ENCODE peak calls at places on chromosome X, in seven cellular contexts. D, V, T, J, N, G and U are unnamed samples.
A peak's percentile ranks its signal among the peaks of the same experiment; 100 is the strongest.

GRCh38 chrX:9149831-9150230 is 115.9 kb upstream of the FAM9B start:
- DNase-seq in D (no peak), G (no peak), V (no peak), N (no peak), J (no peak), T (no peak), U (no peak)

GRCh38 chrX:50971390-50971789 is 60.9 kb downstream of the BMP15 start:
- DNase-seq in T (no peak), V (no peak), G (peak; percentile 74), D (no peak), J (no peak), N (peak; percentile 83), U (no peak)

GRCh38 chrX:101658661-101659477 is 781 bp downstream of the ARMCX2 start:
- DNase-seq in J (peak; percentile 93), V (no peak), T (peak; percentile 79), D (peak; percentile 80), G (peak; percentile 54), N (peak; percentile 30), U (no peak)

GRCh38 chrX:9434151-9434550 is 30.7 kb upstream of the TBL1X start:
- DNase-seq in D (no peak), G (no peak), V (no peak), T (no peak), J (peak; percentile 14), N (no peak), U (no peak)

GRCh38 chrX:56798866-56799864 is 70.1 kb downstream of the NBDY start:
- DNase-seq in N (no peak), T (no peak), D (no peak), V (no peak), G (no peak), J (peak; percentile 79), U (no peak)

GRCh38 chrX:131821945-131822622 is 201.0 kb upstream of the STK26 start:
- DNase-seq in J (peak; percentile 92), N (no peak), T (no peak), G (no peak), D (no peak), V (no peak), U (no peak)

GRCh38 chrX:107565005-107565404 is 63.3 kb upstream of the PRPS1 start:
- DNase-seq in J (no peak), V (no peak), T (no peak), N (no peak), D (no peak), G (no peak), U (no peak)

GRCh38 chrX:82658492-82658891 is 849.6 kb upstream of the POU3F4 start:
- DNase-seq in G (no peak), J (no peak), D (no peak), T (no peak), V (no peak), N (no peak), U (no peak)

GRCh38 chrX:124234348-124234747 is 98.1 kb upstream of the TEX13D start:
- DNase-seq in G (no peak), D (no peak), V (no peak), N (no peak), T (no peak), J (no peak), U (no peak)

GRCh38 chrX:17634542-17635207 is 102.6 kb upstream of the SCML1 start:
- DNase-seq in G (no peak), N (no peak), V (no peak), J (no peak), T (no peak), D (no peak), U (no peak)

GRCh38 chrX:2484721-2485459 is 15.9 kb downstream of the DHRSX start:
- DNase-seq in J (no peak), D (no peak), T (peak; percentile 40), G (peak; percentile 39), N (peak; percentile 30), V (no peak), U (no peak)

GRCh38 chrX:23505531-23506303 is 161.6 kb upstream of the PRDX4 start:
- DNase-seq in V (no peak), T (no peak), J (no peak), G (no peak), D (no peak), N (no peak), U (no peak)

GRCh38 chrX:24396236-24396929 is 35.9 kb downstream of the SUPT20HL1 start:
- DNase-seq in G (no peak), V (no peak), N (no peak), D (no peak), J (no peak), T (no peak), U (no peak)

GRCh38 chrX:16711219-16712115 is 1.0 kb downstream of the CTPS2 start:
- DNase-seq in D (no peak), V (peak; percentile 43), T (peak; percentile 18), G (no peak), N (no peak), J (no peak), U (no peak)

GRCh38 chrX:106249706-106250379 is 81.7 kb downstream of the PWWP3B start:
- DNase-seq in N (peak; percentile 1), D (no peak), V (no peak), T (no peak), G (no peak), J (no peak), U (no peak)

GRCh38 chrX:70979136-70979762 is 48.4 kb upstream of the SLC7A3 start:
- DNase-seq in V (no peak), J (no peak), G (peak; percentile 28), D (no peak), N (peak; percentile 20), T (peak; percentile 10), U (no peak)

GRCh38 chrX:37441377-37441776 is 92.2 kb downstream of the PRRG1 start:
- DNase-seq in G (no peak), D (no peak), N (no peak), V (no peak), J (no peak), T (no peak), U (no peak)

GRCh38 chrX:148333989-148334388 is 166.4 kb upstream of the AFF2 start:
- DNase-seq in V (peak; percentile 61), N (no peak), T (no peak), D (no peak), J (no peak), G (no peak), U (no peak)

GRCh38 chrX:10040961-10041360 is 73.8 kb downstream of the CLDN34 start:
- DNase-seq in V (no peak), N (no peak), D (no peak), J (peak; percentile 64), G (no peak), T (no peak), U (no peak)

GRCh38 chrX:31038585-31039326 is 33.1 kb downstream of the FTHL17 start:
- DNase-seq in N (peak; percentile 14), J (no peak), T (peak; percentile 22), D (no peak), V (peak; percentile 68), G (peak; percentile 25), U (no peak)

GRCh38 chrX:31039327-31039711 is 32.5 kb downstream of the FTHL17 start:
- DNase-seq in G (no peak), T (no peak), V (peak; percentile 0), N (no peak), J (no peak), D (no peak), U (no peak)

DNA sequence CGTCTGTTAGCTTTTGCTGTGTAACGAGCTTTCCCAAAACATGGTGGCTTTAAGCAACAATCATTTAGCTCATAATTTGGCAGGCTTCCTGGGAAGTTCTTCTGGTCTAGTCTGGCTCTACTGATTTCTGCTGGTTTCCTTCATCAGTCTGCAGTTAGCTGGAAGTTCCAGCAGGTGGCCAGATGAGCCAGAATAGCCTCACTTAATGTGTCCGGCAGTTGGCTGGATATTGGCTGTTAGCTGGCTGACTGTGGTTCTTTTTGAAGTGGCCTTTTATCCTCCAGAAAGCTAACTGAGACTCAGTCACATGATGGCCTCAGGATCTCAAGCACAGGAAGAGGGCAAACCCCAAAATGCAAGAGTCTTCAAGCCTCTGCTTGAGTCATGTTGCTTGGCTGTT is 34.9 kb downstream of the FTHL17 start:
- DNase-seq in T (peak; percentile 36), D (peak; percentile 43), J (no peak), N (peak; percentile 46), G (peak; percentile 46), V (peak; percentile 54), U (no peak)
- TF ChIP-seq CTCF in T (peak; percentile 29), D (peak; percentile 50), J (no peak), N (peak; percentile 71), G (peak; percentile 81), V (peak; percentile 77), U (peak; percentile 8)

DNA sequence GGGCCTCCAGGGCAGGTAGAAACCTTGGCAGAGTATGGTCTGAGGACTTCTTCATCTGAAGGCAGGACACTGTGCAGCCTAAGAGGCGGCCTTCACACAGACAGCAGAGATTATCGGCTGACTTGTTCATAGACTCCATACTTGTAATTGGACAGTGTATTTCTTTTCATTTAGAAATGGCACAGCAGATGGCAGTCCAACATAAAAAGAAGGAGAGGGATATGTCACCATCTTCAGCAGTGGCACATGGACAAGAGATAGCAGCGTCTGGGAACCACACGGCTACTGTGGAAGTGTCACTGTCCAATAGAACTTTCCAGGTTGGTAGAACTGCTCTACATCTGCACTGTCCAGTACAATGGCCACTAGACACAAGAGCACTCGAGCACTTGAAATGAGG is 21.7 kb upstream of the GEMIN8 start:
- DNase-seq in V (no peak), D (no peak), N (no peak), T (no peak), G (no peak), J (no peak), U (no peak)
- TF ChIP-seq CTCF in V (no peak), D (no peak), N (no peak), T (no peak), G (no peak), J (no peak), U (no peak)

DNA sequence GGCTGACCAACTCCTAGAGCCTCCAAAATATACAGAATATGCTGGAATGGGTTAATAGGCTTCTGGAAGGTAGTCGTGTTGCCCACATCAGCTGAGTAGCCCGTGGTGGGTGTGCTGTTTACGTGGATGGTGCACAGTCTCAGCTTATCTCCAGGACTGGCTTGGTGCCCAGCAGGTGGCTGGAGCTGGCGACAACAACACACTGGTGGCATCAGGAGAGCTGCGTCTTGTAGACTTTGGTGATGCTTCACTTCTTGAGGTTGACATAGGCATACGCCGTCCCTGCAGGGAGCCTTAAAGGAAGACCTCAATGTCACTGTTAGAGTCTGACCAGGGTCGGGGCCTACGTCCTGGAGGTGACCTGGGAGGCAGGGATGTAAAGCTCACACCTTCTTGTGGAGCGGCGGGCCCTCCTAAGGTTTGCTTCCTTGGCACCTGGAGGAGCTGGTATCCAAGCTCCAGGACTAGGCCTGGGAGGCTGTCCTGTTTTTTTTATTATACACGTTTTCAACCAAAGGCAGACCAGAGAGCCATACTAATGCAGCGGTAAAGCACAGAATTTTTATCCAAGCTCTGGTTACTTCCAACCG is 26.5 kb upstream of the RBMX start:
- DNase-seq in T (no peak), V (no peak), G (no peak), N (no peak), J (peak; percentile 68), D (no peak), U (no peak)
- TF ChIP-seq CTCF in T (no peak), V (no peak), G (no peak), N (no peak), J (no peak), D (no peak), U (no peak)

GRCh38 chrX:27600686-27601085 is 10.5 kb downstream of the DCAF8L2 start:
- DNase-seq in V (no peak), N (peak; percentile 71), D (no peak), T (no peak), G (peak; percentile 72), J (no peak), U (no peak)

GRCh38 chrX:27597506-27597905 is 7.4 kb downstream of the DCAF8L2 start:
- DNase-seq in T (no peak), G (no peak), N (no peak), J (no peak), V (no peak), D (no peak), U (no peak)

GRCh38 chrX:27598312-27598711 is 8.2 kb downstream of the DCAF8L2 start:
- DNase-seq in V (no peak), J (no peak), G (no peak), D (no peak), T (no peak), N (peak; percentile 3), U (no peak)

GRCh38 chrX:27599928-27600327 is 9.8 kb downstream of the DCAF8L2 start:
- DNase-seq in T (no peak), G (peak; percentile 58), V (no peak), D (no peak), J (no peak), N (peak; percentile 62), U (no peak)
- TF ChIP-seq CTCF in T (no peak), G (no peak), V (no peak), D (no peak), J (no peak), N (no peak), U (no peak)